ENCODE peak calls at places on chromosome 15, in nine cellular contexts. F, Z, C, Y, J, V, X, P and S are unnamed samples.

GRCh38 chr15:55108858-55109518 is 87.8 kb downstream of the RSL24D1 start:
- DNase-seq in V (peak), Y (peak), X (peak), P (peak), J (no peak), F (peak), Z (peak), C (peak), S (peak)

GRCh38 chr15:74334127-74334526 is 33.3 kb downstream of the CYP11A1 start:
- DNase-seq in C (no peak), V (no peak), Z (no peak), J (no peak), X (no peak), F (no peak), P (no peak), Y (no peak), S (no peak)

GRCh38 chr15:25967120-25967519 is 104.0 kb upstream of the ATP10A start:
- DNase-seq in V (no peak), Z (no peak), C (no peak), F (no peak), X (no peak), Y (no peak), J (no peak), P (no peak), S (no peak)

GRCh38 chr15:76153241-76154197 is 93.7 kb downstream of the TMEM266 start:
- DNase-seq in V (no peak), F (no peak), C (peak), Z (no peak), P (no peak), Y (peak), J (no peak), X (no peak), S (no peak)

GRCh38 chr15:101027920-101028319 is 108.8 kb downstream of the LRRK1 start:
- DNase-seq in Z (no peak), F (no peak), C (no peak), Y (no peak), V (no peak), P (no peak), X (no peak), J (no peak), S (peak)

GRCh38 chr15:98873441-98874218 is 134.0 kb downstream of the PGPEP1L start:
- DNase-seq in V (no peak), X (no peak), P (no peak), F (no peak), J (peak), Y (peak), C (peak), Z (peak), S (peak)

GRCh38 chr15:39381517-39381916 is 199.4 kb upstream of the THBS1 start:
- DNase-seq in Y (no peak), C (no peak), F (no peak), V (no peak), X (no peak), Z (no peak), P (no peak), J (no peak), S (no peak)

GRCh38 chr15:55318588-55319494 is at the start of the genes PIGB and PIGBOS1:
- DNase-seq in P (peak), Z (peak), J (peak), Y (peak), V (peak), C (peak), F (peak), X (peak), S (peak)

GRCh38 chr15:37764733-37765191 is 169.7 kb upstream of the TMCO5A start:
- DNase-seq in Y (peak), Z (peak), X (peak), P (peak), C (peak), J (peak), V (peak), F (no peak), S (peak)

GRCh38 chr15:89164712-89165211 is 56.6 kb downstream of the RLBP1 start:
- DNase-seq in F (no peak), Z (no peak), P (no peak), X (no peak), J (no peak), V (no peak), Y (no peak), C (peak), S (no peak)

GRCh38 chr15:97893988-97894387 is 66.5 kb upstream of the ARRDC4 start:
- DNase-seq in Z (no peak), J (no peak), Y (peak), C (no peak), F (no peak), V (peak), P (no peak), X (peak), S (no peak)

GRCh38 chr15:90750186-90750585 is 33.0 kb downstream of the BLM start:
- DNase-seq in Z (no peak), V (no peak), Y (no peak), X (no peak), F (no peak), P (no peak), C (no peak), J (no peak), S (no peak)

GRCh38 chr15:39851505-39852082 is 68.5 kb downstream of the GPR176 start:
- DNase-seq in Y (peak), Z (no peak), F (no peak), J (no peak), C (no peak), X (no peak), V (peak), P (no peak), S (no peak)

GRCh38 chr15:69725957-69726356 is 273.3 kb downstream of the RPLP1 start:
- DNase-seq in X (no peak), Y (no peak), J (no peak), C (no peak), F (no peak), Z (no peak), P (no peak), V (no peak), S (no peak)

GRCh38 chr15:66405605-66406004 is 18.9 kb downstream of the MAP2K1 start:
- DNase-seq in J (no peak), V (peak), P (no peak), C (no peak), Z (no peak), X (peak), Y (peak), F (no peak), S (no peak)

GRCh38 chr15:48177383-48177874 is 666 bp downstream of the MYEF2 start:
- DNase-seq in C (peak), X (peak), Z (no peak), V (peak), Y (peak), P (no peak), J (no peak), F (no peak), S (no peak)

GRCh38 chr15:29252231-29252630 is 17.4 kb downstream of the NSMCE3 start:
- DNase-seq in F (no peak), J (no peak), Y (no peak), Z (no peak), X (no peak), C (no peak), P (no peak), V (no peak), S (no peak)

GRCh38 chr15:64092075-64092820 is 1.4 kb downstream of the CIAO2A start:
- DNase-seq in Z (no peak), J (no peak), C (peak), Y (peak), P (no peak), X (peak), V (no peak), F (no peak), S (no peak)

GRCh38 chr15:45133561-45133920 is 3.7 kb downstream of the DUOX1 start:
- DNase-seq in V (no peak), P (no peak), J (no peak), F (no peak), Z (no peak), X (no peak), C (no peak), Y (peak), S (no peak)